ENCODE peak calls at places on chromosomes 5 and 9, in nine cellular contexts. C, U, V, O, M, L, Y, D and X are unnamed samples.

GRCh38 chr9:110578896-110579752 is at the start of gene SVEP1:
- DNase-seq in C (no peak), U (peak), V (peak), O (no peak), M (peak), L (no peak), Y (peak), D (peak), X (peak)

GRCh38 chr5:71957431-71957934 is 149.8 kb upstream of the MAP1B start:
- DNase-seq in C (no peak), U (no peak), V (no peak), O (no peak), M (no peak), L (no peak), Y (no peak), D (no peak), X (no peak)

GRCh38 chr5:122195784-122196394 is 66.5 kb downstream of the ZNF474 start:
- DNase-seq in C (no peak), U (peak), V (no peak), O (no peak), M (no peak), L (no peak), Y (peak), D (peak), X (no peak)

GRCh38 chr9:96109718-96110351 is 192.1 kb downstream of the HSD17B3 start:
- DNase-seq in C (no peak), U (peak), V (no peak), O (no peak), M (no peak), L (no peak), Y (peak), D (no peak), X (no peak)

GRCh38 chr9:110049699-110050450 is 158.1 kb downstream of the C9orf152 start:
- DNase-seq in C (no peak), U (peak), V (no peak), O (no peak), M (no peak), L (no peak), Y (no peak), D (peak), X (peak)

GRCh38 chr5:147384346-147385193 is 125.3 kb downstream of the DPYSL3 start:
- DNase-seq in C (no peak), U (no peak), V (no peak), O (no peak), M (no peak), L (no peak), Y (no peak), D (no peak), X (no peak)

GRCh38 chr5:1670342-1670741 is 129.3 kb downstream of the MRPL36 start:
- DNase-seq in C (peak), U (no peak), V (no peak), O (peak), M (no peak), L (no peak), Y (no peak), D (no peak), X (no peak)

GRCh38 chr5:143248822-143249579 is 154.5 kb downstream of the NR3C1 start:
- DNase-seq in C (no peak), U (peak), V (no peak), O (no peak), M (no peak), L (no peak), Y (peak), D (no peak), X (no peak)

GRCh38 chr5:159022178-159022556 is 77.5 kb downstream of the EBF1 start:
- DNase-seq in C (no peak), U (peak), V (no peak), O (peak), M (no peak), L (peak), Y (peak), D (no peak), X (peak)

GRCh38 chr5:125612356-125613149 is 810.7 kb upstream of the GRAMD2B start:
- DNase-seq in C (no peak), U (no peak), V (peak), O (no peak), M (peak), L (no peak), Y (no peak), D (no peak), X (peak)

GRCh38 chr9:34623386-34624235 is 3.3 kb upstream of the DCTN3 start:
- DNase-seq in C (no peak), U (no peak), V (no peak), O (no peak), M (no peak), L (no peak), Y (no peak), D (peak), X (no peak)

GRCh38 chr5:50967388-50968039 is 301.1 kb downstream of the PARP8 start:
- DNase-seq in C (no peak), U (no peak), V (no peak), O (no peak), M (no peak), L (no peak), Y (no peak), D (peak), X (peak)

GRCh38 chr9:98989036-98990000 is 45.6 kb downstream of the COL15A1 start:
- DNase-seq in C (no peak), U (peak), V (peak), O (peak), M (no peak), L (peak), Y (peak), D (no peak), X (no peak)

GRCh38 chr9:18726546-18726945 is 252.6 kb downstream of the ADAMTSL1 start:
- DNase-seq in C (no peak), U (no peak), V (no peak), O (no peak), M (no peak), L (no peak), Y (peak), D (no peak), X (no peak)

GRCh38 chr9:2461886-2462285 is 159.7 kb upstream of the VLDLR start:
- DNase-seq in C (no peak), U (peak), V (no peak), O (no peak), M (no peak), L (no peak), Y (peak), D (no peak), X (peak)

GRCh38 chr9:110784309-110784708 is 115.7 kb downstream of the MUSK start:
- DNase-seq in C (no peak), U (no peak), V (no peak), O (no peak), M (no peak), L (no peak), Y (no peak), D (no peak), X (no peak)

GRCh38 chr5:31731016-31731415 is 92.1 kb downstream of the PDZD2 start:
- DNase-seq in C (no peak), U (no peak), V (no peak), O (no peak), M (no peak), L (no peak), Y (no peak), D (peak), X (no peak)

GRCh38 chr9:130770679-130771442 is 64.2 kb upstream of the ABL1 start:
- DNase-seq in C (no peak), U (peak), V (no peak), O (no peak), M (no peak), L (no peak), Y (peak), D (peak), X (no peak)

GRCh38 chr9:114285166-114285867 is 37.6 kb upstream of the ORM1 start:
- DNase-seq in C (no peak), U (peak), V (no peak), O (no peak), M (peak), L (no peak), Y (peak), D (no peak), X (peak)

GRCh38 chr9:91195372-91196012 is 166.2 kb downstream of the AUH start:
- DNase-seq in C (no peak), U (no peak), V (no peak), O (peak), M (no peak), L (peak), Y (no peak), D (no peak), X (no peak)

GRCh38 chr9:91192379-91192775 is 169.3 kb downstream of the AUH start:
- DNase-seq in C (no peak), U (no peak), V (peak), O (peak), M (no peak), L (peak), Y (peak), D (no peak), X (no peak)

GRCh38 chr9:91191443-91192378 is 170.0 kb downstream of the AUH start:
- DNase-seq in C (peak), U (no peak), V (no peak), O (no peak), M (no peak), L (peak), Y (no peak), D (no peak), X (no peak)

GRCh38 chr9:91192785-91193657 is 168.7 kb downstream of the AUH start:
- DNase-seq in C (peak), U (peak), V (peak), O (peak), M (no peak), L (peak), Y (peak), D (peak), X (peak)

DNA sequence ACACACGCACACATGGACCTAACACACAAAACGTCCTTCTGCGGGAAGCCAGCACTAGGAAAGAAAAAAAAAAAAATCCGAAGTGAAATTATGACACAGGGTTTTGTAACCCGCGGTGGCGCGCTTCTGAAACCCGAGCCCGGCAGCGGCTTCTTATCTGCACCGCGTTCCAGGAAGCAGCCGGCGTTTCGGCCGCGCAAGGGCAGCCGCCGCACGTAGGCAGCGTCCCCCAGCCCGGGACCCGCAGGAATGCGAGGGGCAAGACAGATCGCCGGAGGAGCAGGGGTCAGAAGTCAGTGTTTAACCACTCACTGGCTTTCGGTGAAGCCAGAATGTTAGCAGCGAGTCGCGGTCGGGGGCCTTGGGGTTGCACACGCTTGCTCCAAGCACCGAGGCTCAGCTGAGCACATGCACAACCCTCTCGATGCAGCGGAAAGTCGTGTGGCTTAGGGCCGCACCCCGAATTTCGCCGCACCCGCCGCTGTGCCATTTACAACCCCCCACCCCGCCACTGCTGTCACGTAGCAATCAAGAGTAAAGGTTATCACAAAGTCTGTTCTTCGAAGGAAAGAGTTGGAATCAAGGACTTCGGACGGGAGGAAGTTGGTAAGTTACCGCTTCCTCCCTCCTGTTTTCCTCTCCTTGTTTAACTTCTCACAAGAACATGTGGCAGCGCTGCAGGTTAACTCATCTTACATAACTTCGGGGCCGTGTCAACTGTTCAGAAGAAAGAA is 167.9 kb downstream of the AUH start:
- DNase-seq in C (no peak), U (peak), V (peak), O (peak), M (peak), L (peak), Y (peak), D (peak), X (peak)
- TF ChIP-seq CTCF in C (no peak), U (no peak), V (no peak), O (no peak), M (peak), L (no peak), Y (no peak), D (no peak), X (no peak)

GRCh38 chr9:70352802-70353201 is 61.7 kb downstream of the KLF9 start:
- DNase-seq in C (no peak), U (peak), V (no peak), O (no peak), M (no peak), L (no peak), Y (peak), D (no peak), X (no peak)
- TF ChIP-seq CTCF in C (peak), U (peak), V (peak), O (peak), M (peak), L (peak), Y (peak), D (peak), X (no peak)

GRCh38 chr5:54895816-54896341 is 89.5 kb downstream of the ESM1 start:
- DNase-seq in C (peak), U (peak), V (peak), O (no peak), M (no peak), L (no peak), Y (peak), D (peak), X (peak)
- TF ChIP-seq CTCF in C (no peak), U (peak), V (peak), O (no peak), M (peak), L (no peak), Y (peak), D (peak), X (peak)

GRCh38 chr5:78636682-78637081 is 11.9 kb downstream of the LHFPL2 start:
- DNase-seq in C (no peak), U (no peak), V (no peak), O (no peak), M (no peak), L (no peak), Y (no peak), D (no peak), X (no peak)

GRCh38 chr5:78632467-78632866 is 16.1 kb downstream of the LHFPL2 start:
- DNase-seq in C (no peak), U (no peak), V (no peak), O (no peak), M (no peak), L (no peak), Y (no peak), D (no peak), X (no peak)

GRCh38 chr5:78631931-78632330 is 16.6 kb downstream of the LHFPL2 start:
- DNase-seq in C (no peak), U (no peak), V (no peak), O (no peak), M (no peak), L (no peak), Y (no peak), D (no peak), X (no peak)

GRCh38 chr5:78633710-78634109 is 14.9 kb downstream of the LHFPL2 start:
- DNase-seq in C (no peak), U (peak), V (no peak), O (no peak), M (no peak), L (no peak), Y (peak), D (no peak), X (no peak)

DNA sequence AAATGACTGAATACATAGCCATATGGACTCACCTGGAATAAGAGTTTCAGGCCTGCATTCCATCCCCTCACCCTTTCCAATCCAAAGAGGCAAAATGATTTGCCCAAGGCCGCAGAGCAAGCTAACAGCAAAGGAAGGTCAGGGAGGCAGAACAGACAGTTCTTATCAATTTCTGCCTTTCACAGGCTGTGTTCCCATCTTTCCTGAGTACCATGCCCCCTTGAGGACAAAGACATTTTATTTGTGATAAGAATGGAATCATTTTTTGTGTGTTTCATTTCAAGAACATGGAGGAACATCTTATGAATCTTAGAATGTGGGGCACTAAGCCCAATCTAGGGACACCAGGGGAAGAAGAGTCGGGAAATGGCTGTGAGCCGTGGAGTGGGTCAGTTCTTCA is 13.9 kb downstream of the LHFPL2 start:
- DNase-seq in C (no peak), U (no peak), V (no peak), O (no peak), M (no peak), L (no peak), Y (peak), D (no peak), X (no peak)
- TF ChIP-seq CTCF in C (no peak), U (peak), V (no peak), O (no peak), M (peak), L (no peak), Y (peak), D (peak), X (no peak)

GRCh38 chr9:90774682-90775081 is 26.9 kb upstream of the SYK start:
- DNase-seq in C (no peak), U (no peak), V (no peak), O (no peak), M (no peak), L (no peak), Y (no peak), D (peak), X (no peak)
- TF ChIP-seq CTCF in C (no peak), U (no peak), V (no peak), O (no peak), M (no peak), L (no peak), Y (no peak), D (peak), X (no peak)

GRCh38 chr5:180541710-180542109 is 47.5 kb downstream of the CNOT6 start:
- DNase-seq in C (no peak), U (no peak), V (no peak), O (no peak), M (no peak), L (no peak), Y (no peak), D (peak), X (peak)
- TF ChIP-seq CTCF in C (no peak), U (no peak), V (no peak), O (no peak), M (no peak), L (no peak), Y (no peak), D (peak), X (peak)

GRCh38 chr5:59222687-59223511 is 640.0 kb downstream of the RAB3C start:
- DNase-seq in C (no peak), U (no peak), V (no peak), O (no peak), M (no peak), L (no peak), Y (peak), D (no peak), X (no peak)

GRCh38 chr5:59216845-59217244 is 634.0 kb downstream of the RAB3C start:
- DNase-seq in C (no peak), U (no peak), V (no peak), O (no peak), M (no peak), L (no peak), Y (no peak), D (no peak), X (no peak)

GRCh38 chr5:59221769-59222168 is 638.9 kb downstream of the RAB3C start:
- DNase-seq in C (no peak), U (no peak), V (no peak), O (no peak), M (no peak), L (no peak), Y (no peak), D (peak), X (no peak)

GRCh38 chr5:59212596-59212995 is 629.7 kb downstream of the RAB3C start:
- DNase-seq in C (no peak), U (no peak), V (no peak), O (no peak), M (no peak), L (no peak), Y (no peak), D (no peak), X (no peak)

DNA sequence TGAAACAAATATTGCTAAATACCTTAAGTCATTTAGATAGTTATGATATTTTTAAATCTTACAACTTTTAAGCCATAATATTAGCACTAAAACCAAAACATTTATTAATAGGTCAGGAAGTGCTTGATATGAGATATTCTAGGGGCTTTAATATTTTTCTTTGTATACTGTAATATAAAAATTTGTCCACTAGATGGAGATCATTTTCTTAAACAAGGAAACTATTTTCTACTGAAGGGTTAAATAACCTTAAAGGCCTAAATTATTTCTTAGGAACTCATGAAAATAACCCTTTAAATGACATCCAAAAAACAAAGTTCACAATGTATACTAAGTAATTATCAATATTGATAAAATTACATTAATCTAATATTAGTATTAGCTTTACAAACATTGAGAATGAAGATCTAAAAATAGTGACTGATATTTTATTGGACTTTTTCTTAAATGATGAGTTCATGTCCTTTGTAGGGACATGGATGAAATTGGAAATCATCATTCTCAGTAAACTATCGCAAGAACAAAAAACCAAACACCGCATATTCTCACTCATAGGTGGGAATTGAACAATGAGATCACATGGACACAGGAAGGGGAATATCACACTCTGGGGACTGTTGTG is 635.7 kb downstream of the RAB3C start:
- DNase-seq in C (no peak), U (peak), V (no peak), O (no peak), M (no peak), L (no peak), Y (peak), D (peak), X (no peak)
- TF ChIP-seq CTCF in C (peak), U (peak), V (peak), O (peak), M (peak), L (no peak), Y (peak), D (no peak), X (peak)

DNA sequence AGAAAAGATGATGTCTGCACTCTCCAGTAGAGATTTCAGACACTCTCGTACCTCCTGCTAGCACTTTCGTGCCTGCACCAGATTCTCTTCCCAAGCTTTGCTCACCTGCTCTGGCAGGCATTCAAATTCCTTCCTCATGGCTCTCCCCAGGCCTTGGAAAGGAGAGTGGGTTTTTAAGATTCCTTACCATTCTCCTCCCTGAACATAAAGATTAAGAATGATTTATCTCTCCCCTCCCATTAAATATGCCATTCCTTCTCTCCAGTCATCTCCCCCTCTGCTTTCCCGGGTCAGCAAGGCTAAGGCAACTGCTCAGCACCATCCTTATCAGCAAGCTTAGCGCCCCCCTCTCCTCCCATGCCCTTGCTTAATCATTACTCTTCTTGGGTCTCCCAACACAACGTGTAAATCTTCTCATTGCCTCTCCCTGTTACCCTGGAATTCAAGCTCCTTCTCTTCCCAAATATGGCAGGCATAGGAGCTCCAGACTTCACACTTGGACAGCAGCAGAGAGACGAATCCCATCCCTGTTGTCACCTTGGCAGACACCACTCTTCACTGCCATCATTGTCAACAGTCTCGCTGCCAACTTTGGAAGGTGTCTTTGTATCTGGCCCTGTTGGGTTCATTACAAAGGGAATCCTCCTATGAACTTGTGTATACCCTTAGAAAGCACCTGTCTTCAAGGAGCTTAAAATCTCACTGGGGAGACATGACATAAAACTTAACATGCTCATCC is 332.9 kb downstream of the SLIT3 start:
- DNase-seq in C (no peak), U (no peak), V (no peak), O (no peak), M (no peak), L (no peak), Y (no peak), D (no peak), X (no peak)
- TF ChIP-seq CTCF in C (no peak), U (no peak), V (no peak), O (no peak), M (no peak), L (no peak), Y (no peak), D (no peak), X (no peak)

DNA sequence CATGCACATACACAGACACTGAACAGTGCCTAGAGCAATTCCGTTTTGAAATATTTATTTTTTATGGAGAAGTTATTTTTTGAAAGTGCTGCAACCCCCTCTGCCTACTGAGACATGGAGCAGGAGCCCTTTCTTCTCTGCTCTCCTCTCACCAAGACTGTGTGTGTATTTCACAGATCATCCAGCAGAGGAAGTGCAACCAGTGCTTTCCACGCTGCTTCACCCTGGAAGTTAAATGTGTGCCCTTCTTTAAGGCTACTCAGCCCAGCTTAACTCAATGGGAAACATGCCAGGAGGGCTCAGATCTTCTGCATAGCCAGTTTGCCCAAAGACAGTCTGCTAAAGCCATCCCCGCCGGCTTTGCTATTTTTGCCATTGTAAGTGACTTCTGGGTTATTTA is 606.3 kb downstream of the TLE1 start:
- DNase-seq in C (no peak), U (peak), V (no peak), O (no peak), M (no peak), L (no peak), Y (peak), D (peak), X (no peak)
- TF ChIP-seq CTCF in C (no peak), U (peak), V (no peak), O (no peak), M (no peak), L (no peak), Y (peak), D (peak), X (peak)